ENCODE peak calls at places on chromosome 6, in seven cellular contexts. P is CD8-positive, alpha-beta T cell; Z is BJ; T is sigmoid colon; N is ascending aorta; L is MM.1S; H is GM23338. R is an unnamed sample.

GRCh38 chr6:167719920-167720319 is 106.8 kb upstream of the AFDN start:
- DNase-seq in L (no peak), N (no peak), H (peak; percentile 19), Z (no peak), P (no peak), T (no peak), R (no peak)

GRCh38 chr6:26162399-26162798 is 75.2 kb downstream of the HFE start:
- DNase-seq in L (no peak), H (no peak), Z (no peak), P (no peak), N (no peak), T (no peak), R (peak; percentile 31)

GRCh38 chr6:101090281-101090680 is 209.2 kb upstream of the ASCC3 start:
- DNase-seq in Z (no peak), P (no peak), L (no peak), T (no peak), H (no peak), N (no peak), R (no peak)

GRCh38 chr6:113351183-113351834 is 505.8 kb upstream of the MARCKS start:
- DNase-seq in P (no peak), L (no peak), T (no peak), Z (peak; percentile 61), N (no peak), H (no peak), R (no peak)

GRCh38 chr6:27311806-27312145 is 297 bp downstream of the POM121L2 start:
- DNase-seq in Z (no peak), P (no peak), N (no peak), T (no peak), H (peak; percentile 70), L (no peak), R (no peak)

GRCh38 chr6:27584326-27584725 is 111.4 kb upstream of the ZNF184 start:
- DNase-seq in Z (no peak), T (no peak), L (no peak), P (no peak), N (no peak), H (no peak), R (no peak)

GRCh38 chr6:155493694-155494143 is 38.1 kb upstream of the NOX3 start:
- DNase-seq in P (no peak), H (peak; percentile 39), Z (peak; percentile 98), T (peak; percentile 84), N (peak; percentile 56), L (peak; percentile 24), R (peak; percentile 75)

GRCh38 chr6:116500969-116501433 is 10.4 kb upstream of the CALHM5 start:
- DNase-seq in T (no peak), N (no peak), L (no peak), P (no peak), H (peak; percentile 38), Z (no peak), R (no peak)

GRCh38 chr6:128259036-128259734 is 261.2 kb downstream of the PTPRK start:
- DNase-seq in H (no peak), L (peak; percentile 56), Z (no peak), N (no peak), T (no peak), P (no peak), R (no peak)

GRCh38 chr6:56909115-56909907 is 45.6 kb upstream of the BEND6 start:
- DNase-seq in L (no peak), Z (no peak), H (no peak), N (no peak), T (no peak), P (no peak), R (no peak)

GRCh38 chr6:14921170-14921569 is 324.7 kb upstream of the JARID2 start:
- DNase-seq in H (peak; percentile 20), Z (no peak), N (peak; percentile 55), P (no peak), T (peak; percentile 82), L (no peak), R (peak; percentile 89)

GRCh38 chr6:168524644-168525043 is 83.7 kb downstream of the SMOC2 start:
- DNase-seq in H (peak; percentile 61), Z (no peak), P (no peak), N (no peak), T (no peak), L (no peak), R (no peak)

GRCh38 chr6:156449569-156449968 is 327.6 kb upstream of the ARID1B start:
- DNase-seq in N (no peak), T (no peak), L (no peak), H (peak; percentile 5), P (no peak), Z (no peak), R (no peak)

GRCh38 chr6:165184192-165184979 is 125.0 kb downstream of the C6orf118 start:
- DNase-seq in N (no peak), T (no peak), H (no peak), P (no peak), L (no peak), Z (no peak), R (no peak)

GRCh38 chr6:30591008-30591407 is 19.8 kb downstream of the ABCF1 start:
- DNase-seq in L (no peak), N (no peak), P (no peak), T (no peak), H (no peak), Z (no peak), R (no peak)

GRCh38 chr6:112286010-112286409 is 31.6 kb upstream of the LAMA4 start:
- DNase-seq in N (no peak), L (no peak), T (no peak), H (no peak), Z (no peak), P (peak; percentile 6), R (no peak)

DNA sequence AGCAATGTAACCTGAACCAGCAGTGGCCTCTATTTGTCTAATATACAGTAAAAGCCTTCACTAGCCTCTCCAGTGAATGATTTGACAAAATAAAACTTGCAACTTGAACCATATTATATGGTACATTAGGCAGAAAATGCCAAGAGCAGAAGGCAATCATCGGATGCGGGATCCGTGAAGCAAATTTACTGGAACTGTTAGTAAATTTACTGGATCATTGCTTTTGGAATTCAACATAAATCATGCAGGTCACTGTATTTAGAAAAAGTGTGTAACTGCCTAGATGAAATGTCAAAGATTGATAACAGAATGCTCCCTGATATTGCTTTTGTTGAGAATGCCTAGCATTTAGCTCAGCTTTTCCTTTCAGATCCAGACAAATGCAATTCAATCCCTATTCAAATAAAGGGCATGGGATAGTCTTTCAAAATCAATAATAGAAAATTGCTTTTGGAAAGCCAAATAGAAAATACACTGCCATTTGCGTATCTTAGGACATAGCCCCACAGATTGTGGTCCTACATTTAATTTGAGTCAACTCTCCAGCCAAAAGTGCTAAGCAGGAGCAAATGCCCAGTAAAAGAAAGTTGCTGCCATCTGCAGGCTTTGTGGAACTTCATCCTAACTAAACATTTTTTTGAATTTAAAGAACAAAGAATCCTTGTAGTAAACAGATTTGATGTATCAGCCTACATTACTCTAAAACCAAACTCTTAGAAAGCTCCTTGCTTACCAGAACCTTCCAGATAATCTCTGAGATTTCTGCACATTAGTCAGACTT is 109.5 kb upstream of the HSF2 start:
- DNase-seq in P (no peak), N (no peak), Z (no peak), L (no peak), H (peak; percentile 76), T (no peak), R (no peak)
- TF ChIP-seq CTCF in P (no peak), N (peak; percentile 7), Z (no peak), L (no peak), H (peak; percentile 69), T (no peak), R (no peak)

GRCh38 chr6:31761343-31761742 is 1.1 kb upstream of the SAPCD1 start:
- DNase-seq in L (no peak), P (no peak), H (no peak), Z (no peak), T (no peak), N (no peak), R (no peak)
- H3K36me3 ChIP-seq in L (no peaks in the 10 kb centered on the region), P (no peaks in the 10 kb centered on the region), H (no peaks in the 10 kb centered on the region), Z (no peaks in the 10 kb centered on the region), T (no peaks in the 10 kb centered on the region), N (no peaks in the 10 kb centered on the region), R (no peaks in the 10 kb centered on the region)

GRCh38 chr6:107550241-107550840 is 60.4 kb downstream of the SOBP start:
- DNase-seq in T (no peak), P (no peak), N (no peak), H (no peak), L (no peak), Z (no peak), R (no peak)
- H3K4me3 ChIP-seq in T (no peak overlapping the region), P (no peak overlapping the region), N (no peak overlapping the region), H (no peak overlapping the region), L (no peak overlapping the region), Z (no peak overlapping the region), R (no peak overlapping the region)

GRCh38 chr6:154274175-154274574 is 82.4 kb downstream of the IPCEF1 start:
- DNase-seq in Z (no peak), H (no peak), N (no peak), T (no peak), L (no peak), P (no peak), R (no peak)

GRCh38 chr6:154277578-154278128 is 79.0 kb downstream of the IPCEF1 start:
- DNase-seq in L (no peak), N (no peak), T (no peak), H (no peak), P (no peak), Z (no peak), R (no peak)

DNA sequence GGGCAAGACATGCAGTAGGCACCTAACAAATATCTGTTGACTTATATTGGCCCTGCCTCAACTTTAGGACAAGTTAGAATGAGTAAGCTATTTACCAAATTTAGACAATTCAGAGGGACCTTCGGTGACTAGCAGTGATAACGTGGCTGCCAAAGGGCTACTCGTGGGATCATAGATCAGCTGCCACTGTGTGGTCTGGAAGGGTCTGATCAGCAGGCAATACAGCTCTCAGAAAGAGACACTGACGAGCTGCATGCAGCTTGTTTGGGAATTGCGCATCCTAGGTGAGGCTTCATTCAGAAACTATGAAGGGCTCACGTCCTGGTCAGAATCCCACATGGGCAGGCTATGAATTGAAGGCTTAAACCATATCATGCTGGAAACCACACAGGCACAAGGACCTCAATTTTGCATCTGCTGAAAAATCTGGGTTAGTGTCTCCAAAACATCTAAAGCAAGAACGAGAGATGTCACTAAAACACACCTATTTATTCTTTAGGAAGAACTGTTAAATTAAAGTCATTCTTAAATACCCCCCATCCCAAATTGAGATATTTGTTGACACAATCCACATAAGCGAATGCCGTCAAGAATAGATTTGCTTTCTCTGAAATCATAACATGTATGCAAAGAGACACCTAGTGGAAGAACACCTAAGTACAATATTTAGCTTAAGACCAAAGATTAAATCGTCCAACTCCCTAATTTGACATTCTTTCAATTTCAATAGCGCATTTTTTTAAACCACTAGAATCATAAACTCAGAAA is 79.6 kb downstream of the IPCEF1 start:
- DNase-seq in H (peak; percentile 33), Z (no peak), L (peak; percentile 34), T (no peak), P (no peak), N (no peak), R (no peak)
- TF ChIP-seq CTCF in H (peak; percentile 48), Z (peak; percentile 50), L (peak; percentile 34), T (peak; percentile 36), P (peak; percentile 72), N (peak; percentile 33), R (peak; percentile 52)

R was measured in left lung.